ENCODE peak calls at places on chromosomes 7 and 10, in six cellular contexts. Y, E, Z, I, W and X are unnamed samples.

GRCh38 chr7:144137501-144137900 is 14.5 kb downstream of the OR2A14 start:
- DNase-seq in Y (no peak), E (no peak), Z (no peak), I (no peak), W (no peak), X (no peak)

GRCh38 chr10:30825495-30825894 is 195.9 kb upstream of the LYZL2 start:
- DNase-seq in Y (no peak), E (no peak), Z (no peak), I (no peak), W (no peak), X (no peak)

GRCh38 chr7:99128076-99128950 is 15.6 kb downstream of the SMURF1 start:
- DNase-seq in Y (no peak), E (no peak), Z (peak), I (no peak), W (no peak), X (no peak)

GRCh38 chr10:88042162-88043100 is 179.0 kb downstream of the PTEN start:
- DNase-seq in Y (no peak), E (no peak), Z (no peak), I (no peak), W (no peak), X (peak)

GRCh38 chr7:156777364-156778069 is 115.5 kb downstream of the LMBR1 start:
- DNase-seq in Y (no peak), E (no peak), Z (no peak), I (no peak), W (no peak), X (no peak)

GRCh38 chr7:18866359-18867036 is 250.9 kb downstream of the TWIST1 start:
- DNase-seq in Y (peak), E (no peak), Z (no peak), I (no peak), W (peak), X (peak)

GRCh38 chr7:156854654-156855053 is 38.3 kb downstream of the LMBR1 start:
- DNase-seq in Y (no peak), E (no peak), Z (no peak), I (no peak), W (no peak), X (no peak)

GRCh38 chr7:1669954-1670893 is at the start of gene ELFN1:
- DNase-seq in Y (no peak), E (no peak), Z (no peak), I (no peak), W (peak), X (no peak)

GRCh38 chr7:82234457-82235049 is 209.0 kb downstream of the CACNA2D1 start:
- DNase-seq in Y (peak), E (no peak), Z (peak), I (peak), W (no peak), X (no peak)

GRCh38 chr10:93440591-93441012 is 41.5 kb downstream of the MYOF start:
- DNase-seq in Y (no peak), E (no peak), Z (no peak), I (no peak), W (no peak), X (no peak)

GRCh38 chr7:151114151-151115090 is 28.1 kb downstream of the AGAP3 start:
- DNase-seq in Y (no peak), E (no peak), Z (no peak), I (no peak), W (no peak), X (peak)

GRCh38 chr10:114526112-114526496 is 121.8 kb upstream of the AFAP1L2 start:
- DNase-seq in Y (no peak), E (no peak), Z (no peak), I (no peak), W (no peak), X (no peak)

GRCh38 chr7:142611566-142612250 is 137.6 kb upstream of the PRSS1 start:
- DNase-seq in Y (no peak), E (no peak), Z (no peak), I (no peak), W (no peak), X (no peak)

GRCh38 chr7:102444961-102445673 is 11.7 kb downstream of the ORAI2 start:
- DNase-seq in Y (no peak), E (no peak), Z (no peak), I (no peak), W (no peak), X (no peak)

GRCh38 chr7:3673524-3673923 is 372.5 kb downstream of the SDK1 start:
- DNase-seq in Y (no peak), E (peak), Z (no peak), I (no peak), W (no peak), X (no peak)

GRCh38 chr7:92831716-92832622 is 4.4 kb downstream of the CDK6 start:
- DNase-seq in Y (peak), E (no peak), Z (no peak), I (no peak), W (no peak), X (no peak)